ENCODE peak calls at places on chromosomes 12 and 14, in ten cellular contexts. B is Right ventricle myocardium inferior; P is SW 1271; M is fibroblast of the aortic adventitia; Y is myocyte; U is stimulated activated CD4-positive, alpha-beta T cell treated with anti-CD3 and anti-CD28 coated beads, Interleukin-2, amount 100 ng/mL, for 48 hours; F is right atrium auricular region; J is T-helper 9 cell; C is heart left ventricle; D is retinal pigment epithelial cell. E is an unnamed sample.

GRCh38 chr12:27388650-27389049 is 56.0 kb downstream of the BMAL2 start:
- DNase-seq in B (no peak), P (no peak), M (no peak), Y (no peak), U (no peak), F (no peak), J (no peak), C (no peak), D (no peak), E (no peak)

GRCh38 chr14:105154476-105154871 is 14.1 kb downstream of the JAG2 start:
- DNase-seq in B (no peak), P (no peak), M (no peak), Y (peak), U (no peak), F (no peak), J (no peak), C (peak), D (no peak), E (no peak)

GRCh38 chr12:48640854-48641253 is 41.2 kb downstream of the KANSL2 start:
- DNase-seq in B (no peak), P (no peak), M (no peak), Y (no peak), U (no peak), F (no peak), J (no peak), C (no peak), D (no peak), E (no peak)

GRCh38 chr12:93019911-93020224 is 90.8 kb upstream of the EEA1 start:
- DNase-seq in B (no peak), P (no peak), M (no peak), Y (no peak), U (no peak), F (no peak), J (no peak), C (no peak), D (no peak), E (no peak)

GRCh38 chr14:101707285-101707842 is 54.1 kb upstream of the PPP2R5C start:
- DNase-seq in B (no peak), P (peak), M (peak), Y (peak), U (peak), F (peak), J (no peak), C (peak), D (peak), E (peak)

GRCh38 chr12:95146767-95147166 is 70.5 kb downstream of the FGD6 start:
- DNase-seq in B (no peak), P (no peak), M (no peak), Y (peak), U (no peak), F (no peak), J (no peak), C (no peak), D (no peak), E (no peak)

GRCh38 chr12:95141305-95141704 is 67.9 kb upstream of the NR2C1 start:
- DNase-seq in B (no peak), P (no peak), M (no peak), Y (no peak), U (no peak), F (no peak), J (no peak), C (no peak), D (no peak), E (no peak)

GRCh38 chr12:55700255-55701018 is 7.3 kb downstream of the ITGA7 start:
- DNase-seq in B (no peak), P (no peak), M (no peak), Y (peak), U (no peak), F (no peak), J (no peak), C (peak), D (no peak), E (peak)

GRCh38 chr12:7012024-7012607 is 6.2 kb downstream of the LPCAT3 start:
- DNase-seq in B (no peak), P (no peak), M (no peak), Y (no peak), U (no peak), F (no peak), J (no peak), C (no peak), D (no peak), E (no peak)

GRCh38 chr14:85909581-85909980 is 379.6 kb downstream of the FLRT2 start:
- DNase-seq in B (no peak), P (no peak), M (no peak), Y (no peak), U (no peak), F (no peak), J (no peak), C (no peak), D (no peak), E (no peak)

GRCh38 chr12:67772276-67773169 is 124.0 kb downstream of the DYRK2 start:
- DNase-seq in B (no peak), P (no peak), M (no peak), Y (peak), U (no peak), F (no peak), J (no peak), C (peak), D (peak), E (no peak)

GRCh38 chr14:99257673-99258221 is 14.2 kb downstream of the BCL11B start:
- DNase-seq in B (no peak), P (no peak), M (no peak), Y (no peak), U (no peak), F (no peak), J (no peak), C (no peak), D (no peak), E (no peak)

GRCh38 chr12:27682534-27682933 is 13.7 kb upstream of the REP15 start:
- DNase-seq in B (no peak), P (no peak), M (no peak), Y (no peak), U (no peak), F (no peak), J (no peak), C (no peak), D (no peak), E (no peak)

GRCh38 chr12:65443038-65443437 is 164.6 kb downstream of the MSRB3 start:
- DNase-seq in B (no peak), P (no peak), M (peak), Y (no peak), U (no peak), F (no peak), J (no peak), C (no peak), D (no peak), E (no peak)

GRCh38 chr14:67387195-67387594 is 24.8 kb downstream of the PLEK2 start:
- DNase-seq in B (no peak), P (no peak), M (peak), Y (no peak), U (no peak), F (no peak), J (no peak), C (no peak), D (no peak), E (no peak)

GRCh38 chr14:104131968-104132732 is 6.2 kb upstream of the KIF26A start:
- DNase-seq in B (peak), P (no peak), M (no peak), Y (no peak), U (no peak), F (no peak), J (no peak), C (peak), D (no peak), E (no peak)

GRCh38 chr12:118377891-118378470 is 1.6 kb downstream of the SUDS3 start:
- DNase-seq in B (peak), P (peak), M (peak), Y (peak), U (peak), F (peak), J (peak), C (no peak), D (no peak), E (peak)

GRCh38 chr12:64650762-64651161 is 40.5 kb downstream of the RASSF3 start:
- DNase-seq in B (no peak), P (no peak), M (no peak), Y (no peak), U (no peak), F (no peak), J (no peak), C (no peak), D (peak), E (no peak)

GRCh38 chr14:31700282-31701074 is 139.3 kb downstream of the NUBPL start:
- DNase-seq in B (no peak), P (no peak), M (no peak), Y (no peak), U (no peak), F (no peak), J (no peak), C (no peak), D (no peak), E (no peak)

GRCh38 chr12:1995205-1995896 is 8.9 kb downstream of the DCP1B start:
- DNase-seq in B (no peak), P (no peak), M (no peak), Y (no peak), U (no peak), F (no peak), J (no peak), C (no peak), D (no peak), E (no peak)

GRCh38 chr14:34254031-34254430 is 208.0 kb downstream of the SPTSSA start:
- DNase-seq in B (no peak), P (no peak), M (no peak), Y (no peak), U (no peak), F (no peak), J (no peak), C (no peak), D (no peak), E (no peak)

GRCh38 chr12:11969437-11970154 is 101.1 kb upstream of the BCL2L14 start:
- DNase-seq in B (no peak), P (no peak), M (no peak), Y (no peak), U (no peak), F (no peak), J (no peak), C (no peak), D (no peak), E (no peak)

GRCh38 chr12:30806989-30807694 is 52.4 kb upstream of the CAPRIN2 start:
- DNase-seq in B (no peak), P (peak), M (peak), Y (peak), U (no peak), F (no peak), J (no peak), C (no peak), D (no peak), E (no peak)

E was measured in naive thymus-derived CD8-positive, alpha-beta T cell.